ENCODE peak calls at places on chromosomes 16 and 17, in six cellular contexts. E is posterior cingulate gyrus, S is upper lobe of right lung, D is kidney glomerular epithelial cell, M is activated B cell treated with CpG ODN at 0.5 μM for 24 hours, Q is HCT116. W is an unnamed sample.

GRCh38 chr17:29344201-29344856 is 45.8 kb upstream of the TAOK1 start:
- DNase-seq in M (no peak), S (no peak), E (no peak), D (no peak), Q (no peak), W (no peak)

GRCh38 chr17:45895969-45896793 is 1.8 kb downstream of the MAPT start:
- DNase-seq in Q (no peak), S (no peak), D (no peak), E (peak; percentile 89), M (no peak), W (no peak)

GRCh38 chr16:89300311-89300975 is 82.9 kb downstream of the ZNF778 start:
- DNase-seq in Q (no peak), D (no peak), S (no peak), E (no peak), M (no peak), W (no peak)

GRCh38 chr17:57459286-57459915 is 203.1 kb downstream of the MSI2 start:
- DNase-seq in Q (peak; percentile 78), S (no peak), D (peak; percentile 35), M (no peak), E (peak; percentile 21), W (no peak)

GRCh38 chr16:50453446-50453845 is 84.7 kb upstream of the BRD7 start:
- DNase-seq in S (no peak), E (peak; percentile 69), D (no peak), Q (no peak), M (no peak), W (no peak)

GRCh38 chr17:40958086-40958953 is 8.4 kb downstream of the KRT39 start:
- DNase-seq in Q (no peak), D (peak; percentile 49), S (no peak), E (no peak), M (no peak), W (no peak)

GRCh38 chr17:2398655-2399571 is 1.9 kb downstream of the MNT start:
- DNase-seq in Q (no peak), E (peak; percentile 86), D (peak; percentile 42), M (no peak), S (peak; percentile 88), W (no peak)

GRCh38 chr17:1089915-1090314 is 89.9 kb downstream of the ABR start:
- DNase-seq in D (no peak), E (peak; percentile 90), S (peak; percentile 88), M (no peak), Q (no peak), W (no peak)

GRCh38 chr17:879546-879945 is 97.4 kb downstream of the MRM3 start:
- DNase-seq in S (peak; percentile 90), M (peak; percentile 30), Q (peak; percentile 89), D (peak; percentile 88), E (no peak), W (peak; percentile 30)

GRCh38 chr17:9211133-9211765 is 189.9 kb downstream of the NTN1 start:
- DNase-seq in E (peak; percentile 60), S (no peak), M (no peak), Q (no peak), D (no peak), W (no peak)

GRCh38 chr16:13957197-13958078 is 37.5 kb downstream of the ERCC4 start:
- DNase-seq in M (no peak), D (peak; percentile 80), S (peak; percentile 86), Q (peak; percentile 86), E (peak; percentile 86), W (peak; percentile 64)

GRCh38 chr17:79988163-79988971 is 47.3 kb downstream of the TBC1D16 start:
- DNase-seq in E (peak; percentile 63), S (no peak), D (peak; percentile 38), Q (peak; percentile 83), M (no peak), W (no peak)

GRCh38 chr17:16322636-16323035 is 30.6 kb downstream of the CENPV start:
- DNase-seq in D (no peak), E (no peak), Q (no peak), S (no peak), M (no peak), W (no peak)

GRCh38 chr17:61456688-61457225 is 4.5 kb downstream of the TBX4 start:
- DNase-seq in S (peak; percentile 62), E (peak; percentile 73), D (no peak), M (no peak), Q (no peak), W (no peak)

GRCh38 chr16:87802670-87803069 is 36.9 kb upstream of the KLHDC4 start:
- DNase-seq in M (no peak), S (no peak), E (no peak), Q (no peak), D (no peak), W (peak; percentile 53)

GRCh38 chr17:38693700-38694329 is 11.3 kb upstream of the MLLT6 start:
- DNase-seq in S (no peak), M (no peak), E (peak; percentile 88), D (no peak), Q (no peak), W (no peak)

GRCh38 chr16:30078744-30079143 is 3.0 kb downstream of the PPP4C start:
- DNase-seq in Q (no peak), E (no peak), D (no peak), S (no peak), M (no peak), W (no peak)

GRCh38 chr17:59381716-59382570 is 50.5 kb downstream of the YPEL2 start:
- DNase-seq in M (no peak), D (no peak), Q (no peak), S (no peak), E (peak; percentile 97), W (no peak)

GRCh38 chr17:5705081-5705875 is 121.0 kb upstream of the NLRP1 start:
- DNase-seq in E (no peak), M (no peak), D (no peak), S (no peak), Q (no peak), W (no peak)

GRCh38 chr17:39926588-39927100 is 757 bp downstream of the ORMDL3 start:
- DNase-seq in Q (no peak), M (peak; percentile 32), S (peak; percentile 81), E (peak; percentile 65), D (no peak), W (no peak)

GRCh38 chr17:7239091-7240027 is at the start of gene PHF23:
- DNase-seq in M (peak; percentile 93), S (peak; percentile 100), D (peak; percentile 99), E (peak; percentile 100), Q (peak; percentile 99), W (peak; percentile 98)

GRCh38 chr16:72429566-72430160 is 257.7 kb upstream of the PMFBP1 start:
- DNase-seq in M (no peak), E (no peak), S (no peak), D (no peak), Q (no peak), W (no peak)

GRCh38 chr17:21285164-21286065 is 904 bp downstream of the MAP2K3 start:
- DNase-seq in E (peak; percentile 86), S (peak; percentile 70), M (no peak), D (peak; percentile 48), Q (no peak), W (no peak)

GRCh38 chr17:81471804-81472456 is 40.7 kb downstream of the ACTG1 start:
- DNase-seq in S (no peak), Q (peak; percentile 99), M (no peak), D (peak; percentile 19), E (peak; percentile 97), W (no peak)

GRCh38 chr16:781346-782010 is 6.7 kb downstream of the RPUSD1 start:
- DNase-seq in Q (no peak), S (no peak), D (no peak), M (no peak), E (no peak), W (no peak)

GRCh38 chr16:31118223-31119155 is 1.0 kb downstream of the KAT8 start:
- DNase-seq in M (no peak), S (no peak), E (no peak), D (peak; percentile 34), Q (no peak), W (no peak)

GRCh38 chr16:67533024-67533560 is 4.5 kb downstream of the RIPOR1 start:
- DNase-seq in Q (no peak), E (no peak), S (no peak), M (no peak), D (no peak), W (no peak)

GRCh38 chr17:3659541-3660111 is 8.8 kb downstream of the TAX1BP3 start:
- DNase-seq in D (peak; percentile 9), S (no peak), M (no peak), Q (no peak), E (peak; percentile 90), W (no peak)

GRCh38 chr16:29994613-29995329 is 646 bp downstream of the HIRIP3 start:
- DNase-seq in M (no peak), E (peak; percentile 94), D (no peak), Q (no peak), S (peak; percentile 90), W (no peak)

W was measured in GM12864.